ENCODE peak calls at places on chromosomes 4 and X, in nine cellular contexts. Q is sigmoid colon, S is SJSA1, E is tibial nerve, C is thyroid gland, V is heart right ventricle, F is left lung, N is ascending aorta, K is heart left ventricle. H is an unnamed sample.
A peak's percentile ranks its signal among the peaks of the same experiment; 100 is the strongest.

GRCh38 chr4:72567821-72568620 is 1.0 kb downstream of the ADAMTS3 start:
- DNase-seq in C (peak; percentile 97), Q (peak; percentile 87), S (peak; percentile 60), E (peak; percentile 38), V (peak; percentile 51), F (peak; percentile 83), K (peak; percentile 72), N (peak; percentile 30), H (peak; percentile 80)

GRCh38 chrX:68440940-68441339 is 7.6 kb upstream of the OPHN1 start:
- DNase-seq in F (peak; percentile 45), Q (peak; percentile 88), C (peak; percentile 81), K (peak; percentile 65), E (peak; percentile 75), S (peak; percentile 35), V (peak; percentile 85), N (no peak), H (no peak)

GRCh38 chrX:65866762-65867161 is 173.1 kb downstream of the VSIG4 start:
- DNase-seq in V (no peak), E (no peak), N (no peak), S (no peak), Q (no peak), C (no peak), F (no peak), K (no peak), H (no peak)

GRCh38 chr4:173827707-173828106 is 297.7 kb upstream of the HAND2 start:
- DNase-seq in K (no peak), F (no peak), N (no peak), S (no peak), V (no peak), C (no peak), Q (no peak), E (no peak), H (no peak)

GRCh38 chr4:184664445-184665210 is 15.1 kb downstream of the PRIMPOL start:
- DNase-seq in N (no peak), E (no peak), F (no peak), S (no peak), C (no peak), Q (no peak), V (peak; percentile 11), K (no peak), H (no peak)

GRCh38 chrX:29419774-29420553 is 795.4 kb upstream of the MAGEB2 start:
- DNase-seq in F (no peak), E (no peak), Q (no peak), S (no peak), V (no peak), C (no peak), N (no peak), K (no peak), H (no peak)

GRCh38 chr4:123955167-123955824 is 558.7 kb downstream of the SPRY1 start:
- DNase-seq in E (no peak), S (peak; percentile 35), V (no peak), F (peak; percentile 34), Q (no peak), K (no peak), N (no peak), C (peak; percentile 40), H (no peak)

GRCh38 chrX:15737188-15737956 is 698 bp upstream of the CA5B start:
- DNase-seq in Q (no peak), S (no peak), N (no peak), F (no peak), C (no peak), E (no peak), K (no peak), V (no peak), H (no peak)

GRCh38 chr4:153488006-153488718 is 22.0 kb downstream of the TMEM131L start:
- DNase-seq in E (no peak), F (no peak), C (no peak), V (no peak), S (peak; percentile 36), K (peak; percentile 39), Q (no peak), N (no peak), H (no peak)

GRCh38 chrX:36431819-36432218 is 512.3 kb downstream of the CFAP47 start:
- DNase-seq in C (no peak), V (no peak), K (no peak), Q (no peak), S (no peak), E (no peak), F (no peak), N (no peak), H (peak; percentile 59)

GRCh38 chr4:84966382-84967291 is at the start of gene WDFY3:
- DNase-seq in V (peak; percentile 90), N (peak; percentile 53), E (peak; percentile 79), S (peak; percentile 88), F (peak; percentile 93), Q (peak; percentile 94), K (peak; percentile 90), C (peak; percentile 87), H (peak; percentile 73)

GRCh38 chr4:38857354-38858096 is 908 bp upstream of the TLR6 start:
- DNase-seq in F (peak; percentile 60), N (no peak), V (peak; percentile 31), K (peak; percentile 46), S (peak; percentile 81), Q (no peak), C (peak; percentile 13), E (peak; percentile 47), H (peak; percentile 87)

GRCh38 chr4:1411436-1412375 is 5.5 kb upstream of the NKX1-1 start:
- DNase-seq in C (no peak), E (no peak), S (no peak), K (no peak), V (no peak), F (no peak), N (no peak), Q (peak; percentile 44), H (no peak)

GRCh38 chr4:80322716-80323115 is 12.8 kb upstream of the CFAP299 start:
- DNase-seq in K (no peak), F (no peak), E (no peak), N (no peak), C (peak; percentile 48), S (peak; percentile 60), V (no peak), Q (no peak), H (peak; percentile 32)

GRCh38 chrX:147884958-147885357 is 26.8 kb upstream of the FMR1 start:
- DNase-seq in V (no peak), N (no peak), S (no peak), E (no peak), K (no peak), Q (no peak), C (no peak), F (no peak), H (peak; percentile 1)

GRCh38 chrX:105781794-105782193 is 40.5 kb upstream of the NRK start:
- DNase-seq in N (no peak), V (no peak), C (no peak), S (no peak), Q (no peak), F (no peak), E (no peak), K (no peak), H (no peak)

GRCh38 chrX:63930140-63930539 is 145.1 kb upstream of the ARHGEF9 start:
- DNase-seq in F (no peak), Q (no peak), N (no peak), S (no peak), V (no peak), K (no peak), C (no peak), E (no peak), H (no peak)

DNA sequence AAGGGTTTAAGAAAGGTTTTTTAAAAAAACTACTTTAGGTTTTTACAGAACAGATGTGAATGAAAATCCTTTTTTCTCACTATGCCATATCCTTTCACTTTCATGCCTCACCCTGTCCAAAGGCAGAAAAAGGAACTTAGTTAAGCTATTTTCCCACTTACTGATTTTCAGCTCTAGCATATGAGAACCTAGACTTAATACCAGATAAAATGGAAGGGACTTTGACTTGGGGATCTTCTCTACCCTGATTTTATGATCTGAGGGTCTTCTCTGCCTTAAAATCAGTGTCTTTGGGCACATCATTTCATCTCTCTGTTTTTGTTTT is 42.4 kb downstream of the FNIP2 start:
- DNase-seq in V (no peak), Q (no peak), F (no peak), E (no peak), K (no peak), N (no peak), C (no peak), S (no peak), H (no peak)
- H3K4me1 ChIP-seq in V (peaks cover 79% of the 10 kb centered on the region), Q (peaks cover 48% of the 10 kb centered on the region), F (peaks cover 20% of the 10 kb centered on the region), E (peaks cover 30% of the 10 kb centered on the region), K (peaks cover 84% of the 10 kb centered on the region), N (peaks cover 5% of the 10 kb centered on the region), C (peaks cover 41% of the 10 kb centered on the region), S (peaks cover 46% of the 10 kb centered on the region), H (peaks cover 33% of the 10 kb centered on the region)

DNA sequence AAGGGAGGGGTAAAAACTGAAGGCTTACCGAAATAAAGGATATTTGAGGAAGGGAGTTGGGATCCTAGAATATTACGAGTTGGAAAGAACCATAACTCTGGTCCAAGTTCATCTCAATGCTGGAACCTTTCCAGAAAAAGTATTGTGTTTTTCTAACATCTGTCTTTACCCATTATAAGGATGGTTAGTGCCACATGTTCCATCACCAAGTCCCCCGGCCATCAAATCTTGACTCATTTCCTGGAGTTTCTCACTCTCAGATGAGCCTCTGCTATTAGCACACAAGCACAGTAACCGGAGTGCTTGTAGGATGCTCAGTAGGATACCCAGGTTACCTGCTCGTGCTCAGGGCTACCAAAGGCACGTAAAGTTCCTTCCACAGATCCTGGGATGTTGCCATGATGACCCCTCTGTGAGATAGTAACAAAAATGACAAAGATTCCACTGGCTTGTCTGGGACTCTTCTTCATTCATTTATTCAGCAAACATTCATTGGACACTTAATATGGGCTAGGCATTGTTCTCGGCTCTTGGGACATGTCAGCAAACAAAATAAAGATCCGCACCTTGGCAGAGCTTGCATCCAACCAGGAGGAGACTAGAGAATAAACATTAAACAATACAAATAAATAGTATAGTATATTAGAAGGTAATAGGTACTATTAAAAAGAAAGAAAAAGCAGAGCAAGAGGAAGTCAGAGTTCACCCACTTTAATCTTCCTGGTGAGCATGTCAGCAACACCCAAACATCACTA is 36.3 kb downstream of the PKD2 start:
- DNase-seq in N (no peak), V (no peak), E (no peak), K (no peak), Q (no peak), C (no peak), S (no peak), F (no peak), H (no peak)
- H3K27ac ChIP-seq in N (peak overlapping the region; percentile 35), V (no peak overlapping the region), E (no peak overlapping the region), K (no peak overlapping the region), Q (no peak overlapping the region), C (no peak overlapping the region), S (no peak overlapping the region), F (no peak overlapping the region), H (no peak overlapping the region)

DNA sequence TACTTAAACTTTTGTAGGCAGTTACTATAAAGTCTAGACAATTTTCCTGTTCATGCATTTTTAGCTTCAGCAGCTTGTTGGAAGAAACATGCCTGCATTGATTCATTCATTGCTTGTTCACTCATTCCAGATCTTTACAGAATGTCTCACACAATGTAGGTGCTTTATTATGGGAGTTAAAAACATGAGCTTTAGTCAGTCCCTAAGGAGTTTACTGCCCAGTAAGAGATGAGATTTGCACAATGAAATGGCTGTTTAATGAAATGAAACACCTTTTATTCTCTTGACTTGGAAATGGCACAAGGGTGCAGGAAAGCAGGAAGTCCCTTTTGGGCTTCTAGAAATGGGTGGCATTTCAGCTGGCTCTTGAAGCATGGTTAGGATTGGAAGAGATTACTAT is 2.9 kb downstream of the NOCT start:
- DNase-seq in F (no peak), E (no peak), Q (no peak), C (no peak), V (no peak), K (no peak), S (no peak), N (no peak), H (no peak)
- H3K4me1 ChIP-seq in F (peaks cover 11% of the 10 kb centered on the region), E (peaks cover 12% of the 10 kb centered on the region), Q (peaks cover 6% of the 10 kb centered on the region), C (peaks cover 18% of the 10 kb centered on the region), V (peaks cover 24% of the 10 kb centered on the region), K (peaks cover 70% of the 10 kb centered on the region), S (peaks cover 40% of the 10 kb centered on the region), N (no peaks in the 10 kb centered on the region), H (peaks cover 29% of the 10 kb centered on the region)

GRCh38 chr4:98653890-98654867 is 4.2 kb downstream of the TSPAN5 start:
- DNase-seq in F (no peak), N (no peak), S (peak; percentile 83), C (peak; percentile 35), K (no peak), E (no peak), V (no peak), Q (peak; percentile 72), H (peak; percentile 74)
- H3K27ac ChIP-seq in F (no peak overlapping the region), N (no peak overlapping the region), S (peak overlapping the region; percentile 83), C (peak overlapping the region; percentile 59), K (no peak overlapping the region), E (peak overlapping the region; percentile 46), V (no peak overlapping the region), Q (peak overlapping the region; percentile 18), H (peak overlapping the region; percentile 52)

H was measured in foreskin keratinocyte.